ENCODE peak calls at places on chromosomes 4 and X, in eight cellular contexts. One of them, this sample, is unnamed.

GRCh38 chrX:85544609-85545008 is 165.1 kb upstream of the POF1B start:
- DNase-seq in astrocyte: no peak
- DNase-seq in H9: no peak
- DNase-seq in endothelial cell: no peak
- DNase-seq in A549: no peak
- DNase-seq in IMR-90: no peak
- DNase-seq in pancreas: no peak
- DNase-seq in fibroblast of mammary gland: peak
- DNase-seq in this sample: peak

GRCh38 chrX:133307094-133307493 is 88.9 kb upstream of the TFDP3 start:
- DNase-seq in astrocyte: no peak
- DNase-seq in H9: no peak
- DNase-seq in endothelial cell: no peak
- DNase-seq in A549: no peak
- DNase-seq in IMR-90: no peak
- DNase-seq in pancreas: no peak
- DNase-seq in fibroblast of mammary gland: no peak
- DNase-seq in this sample: no peak

GRCh38 chrX:151754042-151754419 is 19.5 kb downstream of the CNGA2 start:
- DNase-seq in astrocyte: peak
- DNase-seq in H9: peak
- DNase-seq in endothelial cell: no peak
- DNase-seq in A549: peak
- DNase-seq in IMR-90: peak
- DNase-seq in pancreas: no peak
- DNase-seq in fibroblast of mammary gland: peak
- DNase-seq in this sample: peak

GRCh38 chr4:166499820-166500219 is 626.8 kb downstream of the TLL1 start:
- DNase-seq in astrocyte: no peak
- DNase-seq in H9: no peak
- DNase-seq in endothelial cell: no peak
- DNase-seq in A549: no peak
- DNase-seq in IMR-90: no peak
- DNase-seq in pancreas: no peak
- DNase-seq in fibroblast of mammary gland: no peak
- DNase-seq in this sample: no peak

GRCh38 chrX:100587846-100588245 is 3.1 kb downstream of the TNMD start:
- DNase-seq in astrocyte: no peak
- DNase-seq in H9: no peak
- DNase-seq in endothelial cell: no peak
- DNase-seq in A549: no peak
- DNase-seq in IMR-90: no peak
- DNase-seq in pancreas: no peak
- DNase-seq in fibroblast of mammary gland: peak
- DNase-seq in this sample: no peak

GRCh38 chrX:151363316-151363715 is 33.7 kb upstream of the VMA21 start:
- DNase-seq in astrocyte: no peak
- DNase-seq in H9: no peak
- DNase-seq in endothelial cell: no peak
- DNase-seq in A549: no peak
- DNase-seq in IMR-90: no peak
- DNase-seq in pancreas: no peak
- DNase-seq in fibroblast of mammary gland: no peak
- DNase-seq in this sample: no peak

GRCh38 chrX:17022205-17022604 is 75.7 kb downstream of the REPS2 start:
- DNase-seq in astrocyte: peak
- DNase-seq in H9: no peak
- DNase-seq in endothelial cell: no peak
- DNase-seq in A549: no peak
- DNase-seq in IMR-90: peak
- DNase-seq in pancreas: no peak
- DNase-seq in fibroblast of mammary gland: peak
- DNase-seq in this sample: peak

GRCh38 chr4:2025817-2026216 is 17.0 kb upstream of the NELFA start:
- DNase-seq in astrocyte: no peak
- DNase-seq in H9: no peak
- DNase-seq in endothelial cell: no peak
- DNase-seq in A549: no peak
- DNase-seq in IMR-90: no peak
- DNase-seq in pancreas: no peak
- DNase-seq in fibroblast of mammary gland: no peak
- DNase-seq in this sample: no peak

GRCh38 chrX:13428055-13428786 is 108.4 kb upstream of the ATXN3L start:
- DNase-seq in astrocyte: peak
- DNase-seq in H9: peak
- DNase-seq in endothelial cell: no peak
- DNase-seq in A549: peak
- DNase-seq in IMR-90: peak
- DNase-seq in pancreas: no peak
- DNase-seq in fibroblast of mammary gland: peak
- DNase-seq in this sample: peak

GRCh38 chr4:54842226-54843055 is 184.7 kb downstream of the KIT start:
- DNase-seq in astrocyte: no peak
- DNase-seq in H9: no peak
- DNase-seq in endothelial cell: no peak
- DNase-seq in A549: no peak
- DNase-seq in IMR-90: no peak
- DNase-seq in pancreas: no peak
- DNase-seq in fibroblast of mammary gland: no peak
- DNase-seq in this sample: no peak

GRCh38 chr4:3368841-3369760 is 72.7 kb upstream of the HGFAC start:
- DNase-seq in astrocyte: no peak
- DNase-seq in H9: no peak
- DNase-seq in endothelial cell: no peak
- DNase-seq in A549: no peak
- DNase-seq in IMR-90: no peak
- DNase-seq in pancreas: no peak
- DNase-seq in fibroblast of mammary gland: no peak
- DNase-seq in this sample: no peak

GRCh38 chrX:69238153-69238959 is 73.1 kb upstream of the PJA1 start:
- DNase-seq in astrocyte: no peak
- DNase-seq in H9: no peak
- DNase-seq in endothelial cell: no peak
- DNase-seq in A549: no peak
- DNase-seq in IMR-90: no peak
- DNase-seq in pancreas: peak
- DNase-seq in fibroblast of mammary gland: peak
- DNase-seq in this sample: no peak

GRCh38 chr4:152679414-152680281 is at the start of gene TMEM154:
- DNase-seq in astrocyte: peak
- DNase-seq in H9: peak
- DNase-seq in endothelial cell: peak
- DNase-seq in A549: no peak
- DNase-seq in IMR-90: peak
- DNase-seq in pancreas: peak
- DNase-seq in fibroblast of mammary gland: peak
- DNase-seq in this sample: peak

GRCh38 chrX:12065251-12065650 is 73.0 kb upstream of the FRMPD4 start:
- DNase-seq in astrocyte: peak
- DNase-seq in H9: peak
- DNase-seq in endothelial cell: peak
- DNase-seq in A549: no peak
- DNase-seq in IMR-90: peak
- DNase-seq in pancreas: no peak
- DNase-seq in fibroblast of mammary gland: peak
- DNase-seq in this sample: peak

GRCh38 chr4:71231073-71231752 is 107.6 kb upstream of the SLC4A4 start:
- DNase-seq in astrocyte: peak
- DNase-seq in H9: no peak
- DNase-seq in endothelial cell: no peak
- DNase-seq in A549: no peak
- DNase-seq in IMR-90: peak
- DNase-seq in pancreas: peak
- DNase-seq in fibroblast of mammary gland: peak
- DNase-seq in this sample: peak

GRCh38 chr4:99645638-99646037 is 12.0 kb downstream of the C4orf54 start:
- DNase-seq in astrocyte: no peak
- DNase-seq in H9: no peak
- DNase-seq in endothelial cell: no peak
- DNase-seq in A549: no peak
- DNase-seq in IMR-90: no peak
- DNase-seq in pancreas: no peak
- DNase-seq in fibroblast of mammary gland: no peak
- DNase-seq in this sample: no peak

GRCh38 chr4:87017580-87018061 is 82.8 kb downstream of the AFF1 start:
- DNase-seq in astrocyte: peak
- DNase-seq in H9: no peak
- DNase-seq in endothelial cell: no peak
- DNase-seq in A549: no peak
- DNase-seq in IMR-90: peak
- DNase-seq in pancreas: no peak
- DNase-seq in fibroblast of mammary gland: peak
- DNase-seq in this sample: peak

GRCh38 chr4:156475322-156475721 is 496.3 kb downstream of the PDGFC start:
- DNase-seq in astrocyte: peak
- DNase-seq in H9: no peak
- DNase-seq in endothelial cell: peak
- DNase-seq in A549: no peak
- DNase-seq in IMR-90: peak
- DNase-seq in pancreas: no peak
- DNase-seq in fibroblast of mammary gland: peak
- DNase-seq in this sample: peak
- TF ChIP-seq CTCF in astrocyte: peak
- TF ChIP-seq CTCF in H9: peak
- TF ChIP-seq CTCF in endothelial cell: no peak
- TF ChIP-seq CTCF in A549: peak
- TF ChIP-seq CTCF in IMR-90: peak
- TF ChIP-seq CTCF in pancreas: peak
- TF ChIP-seq CTCF in fibroblast of mammary gland: peak
- TF ChIP-seq CTCF in this sample: peak

GRCh38 chr4:10186228-10187214 is 69.9 kb upstream of the WDR1 start:
- DNase-seq in astrocyte: no peak
- DNase-seq in H9: no peak
- DNase-seq in endothelial cell: no peak
- DNase-seq in A549: no peak
- DNase-seq in IMR-90: no peak
- DNase-seq in pancreas: no peak
- DNase-seq in fibroblast of mammary gland: no peak
- DNase-seq in this sample: peak
- TF ChIP-seq CTCF in astrocyte: no peak
- TF ChIP-seq CTCF in H9: peak
- TF ChIP-seq CTCF in endothelial cell: no peak
- TF ChIP-seq CTCF in A549: no peak
- TF ChIP-seq CTCF in IMR-90: no peak
- TF ChIP-seq CTCF in pancreas: no peak
- TF ChIP-seq CTCF in fibroblast of mammary gland: no peak
- TF ChIP-seq CTCF in this sample: peak

DNA sequence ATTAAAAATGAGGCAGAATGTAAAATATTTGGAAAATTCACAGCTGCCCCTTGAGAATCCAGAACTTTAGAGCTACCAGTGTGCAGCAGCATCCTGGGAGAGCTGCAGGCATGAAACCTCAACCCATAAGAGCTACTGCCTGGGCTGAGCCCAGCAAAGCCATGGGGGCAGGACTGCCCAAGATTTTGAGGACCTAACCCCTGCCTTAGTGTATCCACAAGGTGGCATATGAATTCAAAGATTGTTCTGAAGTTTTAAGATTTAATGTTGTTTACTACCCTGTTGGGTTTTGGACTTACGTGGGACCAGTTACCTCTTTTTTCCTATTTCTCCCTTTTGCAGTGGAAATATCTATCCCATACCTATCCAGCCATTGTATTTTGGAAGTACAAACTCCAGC is 26.4 kb downstream of the CASP6 start:
- DNase-seq in astrocyte: no peak
- DNase-seq in H9: no peak
- DNase-seq in endothelial cell: no peak
- DNase-seq in A549: no peak
- DNase-seq in IMR-90: no peak
- DNase-seq in pancreas: no peak
- DNase-seq in fibroblast of mammary gland: no peak
- DNase-seq in this sample: no peak
- TF ChIP-seq CTCF in astrocyte: no peak
- TF ChIP-seq CTCF in H9: no peak
- TF ChIP-seq CTCF in endothelial cell: no peak
- TF ChIP-seq CTCF in A549: no peak
- TF ChIP-seq CTCF in IMR-90: no peak
- TF ChIP-seq CTCF in pancreas: no peak
- TF ChIP-seq CTCF in fibroblast of mammary gland: no peak
- TF ChIP-seq CTCF in this sample: no peak

GRCh38 chr4:127965062-127965802 is at the start of the genes ABHD18 and MFSD8:
- DNase-seq in astrocyte: peak
- DNase-seq in H9: peak
- DNase-seq in endothelial cell: peak
- DNase-seq in A549: peak
- DNase-seq in IMR-90: peak
- DNase-seq in pancreas: peak
- DNase-seq in fibroblast of mammary gland: peak
- DNase-seq in this sample: peak
- TF ChIP-seq CTCF in astrocyte: peak
- TF ChIP-seq CTCF in H9: peak
- TF ChIP-seq CTCF in endothelial cell: peak
- TF ChIP-seq CTCF in A549: no peak
- TF ChIP-seq CTCF in IMR-90: peak
- TF ChIP-seq CTCF in pancreas: peak
- TF ChIP-seq CTCF in fibroblast of mammary gland: peak
- TF ChIP-seq CTCF in this sample: peak